ENCODE peak calls at places on chromosomes 6 and 20, in six cellular contexts. G is transverse colon, Y is Panc1, D is K562, P is stomach, Q is breast epithelium. H is an unnamed sample.

GRCh38 chr6:158122048-158122447 is 46.0 kb downstream of the SERAC1 start:
- DNase-seq in Y (no peak), P (no peak), D (no peak), G (no peak), Q (no peak), H (no peak)

GRCh38 chr20:51338692-51339440 is 203.7 kb downstream of the NFATC2 start:
- DNase-seq in G (no peak), Q (no peak), P (no peak), Y (no peak), D (peak; percentile 26), H (no peak)

GRCh38 chr6:30188541-30188940 is 24.7 kb downstream of the TRIM26 start:
- DNase-seq in Q (no peak), G (no peak), Y (no peak), D (no peak), P (no peak), H (no peak)

GRCh38 chr20:2805682-2806350 is 5.4 kb upstream of the CPXM1 start:
- DNase-seq in Q (no peak), Y (no peak), G (no peak), D (peak; percentile 44), P (no peak), H (no peak)

GRCh38 chr6:140082867-140083297 is 708.4 kb upstream of the CITED2 start:
- DNase-seq in P (no peak), D (no peak), Q (no peak), G (no peak), Y (no peak), H (peak; percentile 30)

GRCh38 chr20:11724112-11724511 is 193.6 kb upstream of the BTBD3 start:
- DNase-seq in P (no peak), Q (no peak), D (no peak), G (no peak), Y (no peak), H (no peak)

GRCh38 chr6:134510920-134511319 is 193.0 kb upstream of the SGK1 start:
- DNase-seq in Q (no peak), G (no peak), D (no peak), Y (no peak), P (no peak), H (no peak)

GRCh38 chr6:165611294-165611693 is 51.7 kb downstream of the PDE10A start:
- DNase-seq in Q (no peak), Y (no peak), G (no peak), D (no peak), P (no peak), H (no peak)

GRCh38 chr20:35883778-35884540 is 70.3 kb downstream of the SCAND1 start:
- DNase-seq in G (peak; percentile 57), P (peak; percentile 69), D (peak; percentile 31), Q (peak; percentile 61), Y (peak; percentile 95), H (peak; percentile 54)
- TF ChIP-seq POLR2AphosphoS5 in G (peak; percentile 61), P (peak; percentile 55), D (no peak), Q (peak; percentile 43), Y (no peak), H (peak; percentile 51)

GRCh38 chr20:24949756-24950127 is 673 bp downstream of the CST7 start:
- DNase-seq in Y (no peak), P (peak; percentile 24), Q (no peak), D (no peak), G (no peak), H (no peak)

GRCh38 chr20:24950128-24950835 is 1.2 kb downstream of the CST7 start:
- DNase-seq in Y (no peak), D (no peak), G (no peak), P (peak; percentile 24), Q (no peak), H (no peak)

GRCh38 chr20:24951536-24952047 is 2.5 kb downstream of the CST7 start:
- DNase-seq in D (no peak), G (no peak), P (peak; percentile 24), Q (no peak), Y (no peak), H (no peak)

GRCh38 chr20:24950836-24951525 is 1.9 kb downstream of the CST7 start:
- DNase-seq in Q (no peak), D (no peak), Y (no peak), P (peak; percentile 18), G (no peak), H (no peak)

GRCh38 chr20:24948939-24949679 is at the start of gene CST7:
- DNase-seq in P (peak; percentile 49), Y (no peak), Q (no peak), G (peak; percentile 63), D (no peak), H (no peak)
- TF ChIP-seq POLR2AphosphoS5 in P (no peak), Y (no peak), Q (no peak), G (no peak), D (no peak), H (no peak)

DNA sequence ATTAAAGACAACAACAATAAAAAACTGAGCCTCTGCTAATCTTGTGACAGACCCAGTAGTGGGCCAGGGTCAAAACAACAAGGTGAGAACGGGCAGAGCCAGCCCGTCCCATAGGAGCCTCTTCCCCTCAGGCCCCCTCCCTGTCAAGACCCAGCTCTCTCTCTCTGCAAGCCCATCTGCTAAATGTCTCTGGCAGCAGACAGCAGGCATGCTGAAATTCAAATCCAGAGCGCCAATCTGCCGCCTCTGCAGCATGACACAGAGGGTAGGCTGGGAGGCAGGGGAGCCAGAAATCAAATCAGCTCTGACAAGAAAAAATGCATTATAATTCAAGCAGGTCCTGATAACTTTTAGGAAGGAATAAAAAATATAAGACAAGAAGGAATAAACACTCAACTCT is 26.3 kb downstream of the METTL24 start:
- DNase-seq in Q (no peak), G (peak; percentile 13), P (no peak), D (no peak), Y (no peak), H (no peak)
- TF ChIP-seq POLR2AphosphoS5 in Q (no peak), G (peak; percentile 36), P (no peak), D (no peak), Y (no peak), H (no peak)

GRCh38 chr20:64063389-64064144 is 569 bp downstream of the TCEA2 start:
- DNase-seq in P (no peak), Y (no peak), D (peak; percentile 61), Q (peak; percentile 40), G (peak; percentile 30), H (no peak)
- TF ChIP-seq POLR2AphosphoS5 in P (no peak), Y (no peak), D (no peak), Q (no peak), G (no peak), H (no peak)

DNA sequence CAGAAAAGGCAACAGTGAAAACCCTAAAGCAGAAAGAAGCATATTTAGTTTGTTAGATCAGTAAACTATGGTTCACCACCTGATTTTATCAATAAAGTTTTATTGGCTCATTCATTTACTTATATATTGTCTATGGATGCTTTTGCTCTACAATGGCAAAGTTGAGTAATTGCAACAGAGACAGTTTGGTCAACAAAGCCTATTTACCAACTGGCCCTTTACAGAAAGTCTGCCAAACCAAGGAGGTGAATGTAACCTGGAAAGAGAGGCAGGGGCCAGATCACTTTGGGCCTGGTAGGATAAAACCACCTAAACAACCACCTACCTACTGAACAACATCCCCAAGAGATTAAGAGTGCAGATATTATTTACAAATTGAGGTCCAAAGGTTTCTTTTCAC is 19.4 kb downstream of the SAYSD1 start:
- DNase-seq in D (no peak), G (no peak), Y (no peak), Q (no peak), P (no peak), H (no peak)
- TF ChIP-seq POLR2AphosphoS5 in D (no peak), G (no peak), Y (no peak), Q (no peak), P (no peak), H (no peak)

DNA sequence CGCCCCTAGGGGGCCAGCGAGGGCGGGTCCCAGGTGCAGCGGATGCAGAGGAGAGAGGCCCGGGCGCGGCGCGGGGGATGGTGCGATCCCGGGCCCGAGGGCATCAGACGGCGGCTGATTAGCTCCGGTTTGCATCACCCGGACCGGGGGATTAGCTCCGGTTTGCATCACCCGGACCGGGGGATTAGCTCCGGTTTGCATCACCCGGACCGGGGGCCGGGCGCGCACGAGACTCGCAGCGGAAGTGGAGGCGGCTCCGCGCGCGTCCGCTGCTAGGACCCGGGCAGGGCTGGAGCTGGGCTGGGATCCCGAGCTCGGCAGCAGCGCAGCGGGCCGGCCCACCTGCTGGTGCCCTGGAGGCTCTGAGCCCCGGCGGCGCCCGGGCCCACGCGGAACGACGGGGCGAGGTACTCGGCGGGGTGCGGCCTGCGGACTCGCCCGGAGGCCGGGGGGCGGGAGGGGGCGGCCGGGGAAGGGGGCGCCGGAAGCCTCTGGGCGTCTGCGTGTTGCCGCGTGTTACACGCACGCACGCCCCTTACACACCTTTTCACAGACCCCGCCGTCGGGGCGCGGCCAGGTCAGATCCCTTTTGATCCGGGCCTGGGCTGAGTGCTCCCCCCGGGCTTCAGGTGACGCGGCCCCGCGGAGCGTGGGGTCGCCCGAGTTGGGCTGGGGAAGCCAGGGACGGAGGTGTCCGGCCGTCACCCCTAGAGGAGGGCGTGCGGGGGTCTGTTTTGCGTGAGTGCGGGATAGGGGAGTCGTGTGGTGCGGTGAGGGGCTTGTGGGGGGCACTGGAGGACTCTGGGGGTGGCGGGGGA is 412 bp downstream of the TRIB3 start:
- DNase-seq in D (peak; percentile 76), Y (no peak), G (peak; percentile 58), P (peak; percentile 59), Q (no peak), H (peak; percentile 38)
- TF ChIP-seq POLR2AphosphoS5 in D (peak; percentile 35), Y (peak; percentile 35), G (no peak), P (no peak), Q (no peak), H (no peak)

GRCh38 chr20:44343162-44343675 is 6.4 kb downstream of the R3HDML start:
- DNase-seq in Q (no peak), G (no peak), P (no peak), Y (no peak), D (no peak), H (no peak)
- TF ChIP-seq POLR2AphosphoS5 in Q (no peak), G (no peak), P (no peak), Y (no peak), D (no peak), H (no peak)

GRCh38 chr20:19735446-19735845 is 22.6 kb upstream of the RIN2 start:
- DNase-seq in P (peak; percentile 73), Y (peak; percentile 64), Q (peak; percentile 52), G (peak; percentile 72), D (no peak), H (peak; percentile 15)
- TF ChIP-seq POLR2AphosphoS5 in P (peak; percentile 54), Y (no peak), Q (no peak), G (no peak), D (no peak), H (no peak)

H was measured in prostate gland.